ENCODE peak calls at places on chromosomes 6 and 20, in seven cellular contexts. V, W, L, Z, R, F and Y are unnamed samples. For H3K4me1, the result is how much of the 10 kb centered on the place peaks cover.

GRCh38 chr6:128487055-128487454 is 33.3 kb downstream of the PTPRK start:
- DNase-seq in V (no peak), W (no peak), L (no peak), Z (no peak), R (no peak), F (no peak), Y (no peak)

GRCh38 chr20:19257865-19258264 is 45.4 kb downstream of the SLC24A3 start:
- DNase-seq in V (no peak), W (no peak), L (no peak), Z (no peak), R (no peak), F (no peak), Y (no peak)

GRCh38 chr20:40686893-40687292 is 2.1 kb downstream of the MAFB start:
- DNase-seq in V (no peak), W (no peak), L (no peak), Z (no peak), R (no peak), F (no peak), Y (no peak)

GRCh38 chr20:62792182-62792939 is 3.9 kb upstream of the MRGBP start:
- DNase-seq in V (no peak), W (no peak), L (no peak), Z (no peak), R (no peak), F (no peak), Y (no peak)

GRCh38 chr20:34220581-34220980 is 20.6 kb upstream of the ASIP start:
- DNase-seq in V (no peak), W (no peak), L (no peak), Z (no peak), R (no peak), F (no peak), Y (no peak)

GRCh38 chr6:31702421-31702818 is 704 bp downstream of the ABHD16A start:
- DNase-seq in V (no peak), W (no peak), L (no peak), Z (no peak), R (no peak), F (no peak), Y (no peak)

GRCh38 chr6:32393660-32394420 is 13.1 kb downstream of the BTNL2 start:
- DNase-seq in V (no peak), W (no peak), L (no peak), Z (no peak), R (peak), F (no peak), Y (no peak)

GRCh38 chr6:30129818-30130679 is 5.9 kb upstream of the TRIM40 start:
- DNase-seq in V (no peak), W (no peak), L (no peak), Z (no peak), R (no peak), F (no peak), Y (no peak)

GRCh38 chr20:33687370-33687915 is 1.3 kb upstream of the E2F1 start:
- DNase-seq in V (no peak), W (no peak), L (no peak), Z (no peak), R (no peak), F (no peak), Y (no peak)

GRCh38 chr6:16725145-16725864 is 36.0 kb downstream of the ATXN1 start:
- DNase-seq in V (no peak), W (no peak), L (no peak), Z (no peak), R (no peak), F (no peak), Y (no peak)

GRCh38 chr6:16729183-16729696 is 32.0 kb downstream of the ATXN1 start:
- DNase-seq in V (no peak), W (no peak), L (no peak), Z (no peak), R (no peak), F (no peak), Y (no peak)

GRCh38 chr6:16729744-16730143 is 31.5 kb downstream of the ATXN1 start:
- DNase-seq in V (no peak), W (no peak), L (no peak), Z (no peak), R (no peak), F (no peak), Y (no peak)

GRCh38 chr6:16728513-16729182 is 32.6 kb downstream of the ATXN1 start:
- DNase-seq in V (no peak), W (no peak), L (no peak), Z (no peak), R (no peak), F (no peak), Y (no peak)

DNA sequence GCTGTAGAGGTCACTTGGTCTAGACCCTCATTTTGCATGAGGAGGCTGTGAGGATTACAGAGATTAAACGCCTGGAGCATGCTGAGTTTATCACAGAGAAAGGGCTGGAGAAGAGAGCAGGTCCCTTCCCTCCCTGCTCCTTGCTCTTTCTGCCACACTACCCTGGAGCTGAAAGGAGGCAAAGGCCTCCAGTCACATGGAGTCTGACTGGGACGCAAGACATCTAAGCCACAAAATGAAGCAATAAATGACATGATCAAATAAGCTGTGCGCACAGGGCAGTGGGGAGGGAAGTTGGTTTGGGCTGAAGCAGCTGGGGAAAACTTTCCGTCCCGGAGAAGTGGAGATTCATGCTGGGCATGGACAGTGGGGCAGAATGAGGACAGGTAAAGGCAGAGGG is 33.3 kb downstream of the ATXN1 start:
- DNase-seq in V (no peak), W (no peak), L (no peak), Z (no peak), R (no peak), F (no peak), Y (no peak)
- H3K4me1 ChIP-seq in V (half or more), W (under half), L (under half), Z (under half), R (under half), F (half or more), Y (under half)

GRCh38 chr6:35754452-35755321 is 17.9 kb downstream of the ARMC12 start:
- DNase-seq in V (no peak), W (no peak), L (no peak), Z (no peak), R (no peak), F (no peak), Y (no peak)
- TF ChIP-seq CTCF in V (no peak), W (no peak), L (no peak), Z (no peak), R (no peak), F (no peak), Y (peak)

GRCh38 chr6:132043148-132043547 is 92.0 kb upstream of the CCN2 start:
- DNase-seq in V (no peak), W (no peak), L (no peak), Z (no peak), R (no peak), F (no peak), Y (no peak)
- H3K4me3 ChIP-seq in V (no peak), W (no peak), L (no peak), Z (no peak), R (no peak), F (no peak), Y (no peak)

GRCh38 chr6:43769526-43770416 is at the start of gene VEGFA:
- DNase-seq in V (peak), W (peak), L (peak), Z (peak), R (peak), F (peak), Y (peak)

GRCh38 chr6:43771858-43772570 is 2.0 kb downstream of the VEGFA start:
- DNase-seq in V (peak), W (no peak), L (peak), Z (no peak), R (no peak), F (peak), Y (peak)

GRCh38 chr6:43772571-43773049 is 2.6 kb downstream of the VEGFA start:
- DNase-seq in V (peak), W (no peak), L (no peak), Z (no peak), R (peak), F (no peak), Y (peak)

GRCh38 chr6:43770417-43771209 is 602 bp downstream of the VEGFA start:
- DNase-seq in V (peak), W (no peak), L (peak), Z (no peak), R (peak), F (peak), Y (peak)

GRCh38 chr6:43771210-43771857 is 1.3 kb downstream of the VEGFA start:
- DNase-seq in V (peak), W (no peak), L (peak), Z (no peak), R (peak), F (peak), Y (peak)
- H3K4me1 ChIP-seq in V (half or more), W (under half), L (under half), Z (under half), R (under half), F (under half), Y (under half)

GRCh38 chr6:164095056-164095455 is 680.5 kb downstream of the QKI start:
- DNase-seq in V (no peak), W (no peak), L (no peak), Z (no peak), R (no peak), F (no peak), Y (no peak)

GRCh38 chr6:164098857-164099534 is 684.5 kb downstream of the QKI start:
- DNase-seq in V (peak), W (no peak), L (no peak), Z (no peak), R (peak), F (peak), Y (peak)

GRCh38 chr6:164097056-164097455 is 682.5 kb downstream of the QKI start:
- DNase-seq in V (no peak), W (no peak), L (no peak), Z (no peak), R (no peak), F (no peak), Y (no peak)

GRCh38 chr6:164099535-164099982 is 685.0 kb downstream of the QKI start:
- DNase-seq in V (no peak), W (no peak), L (no peak), Z (no peak), R (no peak), F (no peak), Y (no peak)

DNA sequence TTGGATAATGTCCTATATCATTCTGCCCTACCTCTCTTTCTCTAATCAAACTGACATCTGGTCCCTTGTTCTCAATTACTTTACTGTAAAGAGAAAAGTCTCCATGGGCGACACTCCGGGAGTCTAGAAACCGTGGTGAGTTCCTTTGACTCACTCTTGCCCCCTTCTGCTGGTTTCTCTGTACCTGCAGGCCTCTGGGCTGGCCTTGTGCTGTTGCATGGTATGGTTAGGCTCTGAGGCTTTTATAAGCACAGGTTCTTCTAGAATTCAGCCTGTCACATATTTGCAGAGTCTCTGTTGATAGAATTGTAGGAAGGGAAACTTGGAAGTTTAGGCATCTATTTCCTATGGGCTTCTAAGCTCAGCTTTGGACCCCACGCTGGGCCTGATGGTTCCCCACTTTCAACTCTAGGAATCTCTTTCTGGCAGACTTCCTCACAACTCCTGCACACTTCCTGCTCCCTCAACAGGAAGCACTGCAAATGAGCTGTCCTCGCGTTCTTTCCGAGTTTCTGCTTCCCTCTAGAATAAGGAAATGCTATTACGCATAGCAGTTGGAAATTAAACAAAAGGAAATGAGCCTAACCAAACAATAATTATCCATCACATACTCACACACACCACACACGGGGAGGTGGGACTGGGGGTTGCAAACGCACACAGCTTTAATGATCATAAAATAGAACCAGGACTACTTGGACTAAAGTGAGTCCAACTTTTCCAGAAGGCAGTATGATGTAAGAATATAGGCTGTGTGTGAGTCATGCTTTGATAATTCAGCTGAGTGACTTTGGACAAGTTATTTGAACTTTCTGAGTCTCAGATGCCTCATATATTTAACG is 683.3 kb downstream of the QKI start:
- DNase-seq in V (no peak), W (no peak), L (no peak), Z (no peak), R (peak), F (no peak), Y (no peak)
- TF ChIP-seq CTCF in V (no peak), W (no peak), L (no peak), Z (no peak), R (peak), F (peak), Y (peak)

DNA sequence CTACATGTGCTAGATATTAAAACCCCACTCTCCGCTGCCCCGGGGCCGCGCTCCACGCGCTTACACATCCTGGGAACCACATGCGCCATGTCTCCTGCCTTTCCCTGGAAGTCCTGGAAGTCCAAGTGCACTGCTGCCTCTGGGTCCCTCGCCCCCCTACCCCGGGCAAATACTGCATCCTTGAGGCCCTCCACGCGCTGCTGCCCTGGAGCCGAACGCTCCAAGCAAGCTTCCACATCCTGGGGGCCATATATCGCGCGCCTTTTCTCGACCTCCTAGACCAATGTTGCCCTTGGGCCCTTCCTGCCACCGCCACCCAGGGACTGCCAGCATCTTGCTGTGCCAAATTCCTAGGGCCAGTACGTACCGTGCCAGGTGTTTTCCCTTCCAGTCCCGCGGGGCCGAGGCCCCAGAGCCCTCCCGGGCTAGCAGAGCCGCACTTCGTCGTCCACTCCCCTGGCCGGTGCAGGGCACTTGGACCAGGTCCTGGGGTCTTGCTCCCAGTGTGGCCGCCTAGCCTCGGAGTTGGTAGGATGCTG is 779 bp upstream of the KCNG1 start:
- DNase-seq in V (no peak), W (no peak), L (no peak), Z (no peak), R (no peak), F (no peak), Y (no peak)
- H3K4me3 ChIP-seq in V (peak), W (peak), L (peak), Z (peak), R (peak), F (peak), Y (peak)

GRCh38 chr20:58651548-58651822 is 402 bp downstream of the STX16 start:
- DNase-seq in V (no peak), W (no peak), L (no peak), Z (no peak), R (peak), F (no peak), Y (no peak)
- H3K4me1 ChIP-seq in V (under half), W (under half), L (under half), Z (under half), R (under half), F (under half), Y (under half)

DNA sequence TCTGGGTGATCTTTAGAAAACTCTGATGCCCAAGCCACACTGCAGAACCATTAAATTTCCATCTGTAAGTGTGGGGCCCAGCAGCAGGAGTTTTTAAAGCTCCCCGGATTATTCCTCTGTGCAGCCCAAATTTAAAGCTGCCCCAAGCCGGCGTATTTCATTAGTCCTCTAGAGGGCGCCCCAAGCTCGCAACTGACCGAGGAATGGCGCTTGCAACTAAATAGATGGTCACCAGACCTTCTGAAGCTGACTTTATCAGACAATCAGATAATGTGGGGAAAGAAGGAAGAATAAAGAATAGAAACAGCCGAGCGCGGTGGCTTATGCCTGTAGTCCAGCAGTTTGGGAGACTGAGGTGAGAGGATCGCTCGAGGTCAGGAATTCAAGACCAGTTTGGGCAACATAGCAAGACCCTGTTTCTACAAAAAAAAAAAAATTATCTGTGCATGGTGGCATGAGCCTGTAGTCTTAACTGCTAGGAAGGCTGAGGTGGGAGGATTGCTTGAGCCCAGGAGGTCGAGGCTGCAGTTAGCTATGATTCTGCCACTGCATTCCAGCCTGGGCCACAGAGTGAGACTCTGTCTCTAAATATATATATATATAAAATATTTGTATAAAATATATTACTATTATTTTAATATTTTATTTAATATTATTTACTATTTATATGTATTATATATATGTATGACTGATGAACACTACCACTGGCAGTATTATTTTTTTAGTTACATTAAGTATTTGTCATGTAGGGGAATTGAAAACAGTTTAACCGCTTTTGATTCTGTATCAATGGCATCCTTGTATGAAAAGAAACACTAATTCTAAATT is 56.0 kb downstream of the OTOR start:
- DNase-seq in V (peak), W (no peak), L (peak), Z (no peak), R (peak), F (peak), Y (peak)
- TF ChIP-seq CTCF in V (peak), W (peak), L (peak), Z (peak), R (peak), F (peak), Y (peak)